ENCODE peak calls at places on chromosomes 7 and 10, in six cellular contexts. U is GM12892, S is H1, M is SK-N-SH, Y is K562, B is GM12878. N is an unnamed sample.

GRCh38 chr7:155489862-155490696 is 32.1 kb downstream of the EN2 start:
- DNase-seq in U (no peak), S (no peak), M (peak), B (no peak), Y (no peak), N (no peak)

GRCh38 chr10:104925232-104925851 is 284.3 kb downstream of the SORCS3 start:
- DNase-seq in M (peak), U (no peak), B (no peak), S (peak), Y (peak), N (no peak)

GRCh38 chr10:1020966-1021365 is 4.7 kb downstream of the IDI2 start:
- DNase-seq in M (no peak), S (no peak), B (no peak), U (no peak), Y (no peak), N (no peak)

GRCh38 chr10:103765981-103766380 is 89.4 kb downstream of the SH3PXD2A start:
- DNase-seq in U (no peak), B (no peak), M (no peak), S (no peak), Y (no peak), N (no peak)

GRCh38 chr7:34558026-34558425 is 100.0 kb upstream of the NPSR1 start:
- DNase-seq in M (no peak), Y (no peak), B (no peak), U (no peak), S (no peak), N (no peak)

GRCh38 chr10:125845617-125846016 is 22.3 kb downstream of the BCCIP start:
- DNase-seq in Y (no peak), S (no peak), M (no peak), B (no peak), U (no peak), N (no peak)

GRCh38 chr7:149621776-149622175 is 124.2 kb upstream of the ZNF746 start:
- DNase-seq in U (no peak), M (no peak), B (no peak), S (no peak), Y (no peak), N (no peak)

GRCh38 chr10:131792011-131792651 is 108.7 kb upstream of the PPP2R2D start:
- DNase-seq in B (no peak), Y (no peak), S (no peak), M (no peak), U (no peak), N (no peak)

GRCh38 chr10:132886211-132887099 is 55.9 kb downstream of the CFAP46 start:
- DNase-seq in U (no peak), S (no peak), B (no peak), M (no peak), Y (no peak), N (no peak)

GRCh38 chr7:34772296-34772695 is 114.3 kb downstream of the NPSR1 start:
- DNase-seq in M (no peak), S (no peak), B (no peak), U (no peak), Y (no peak), N (no peak)

GRCh38 chr10:13776861-13777301 is 190.1 kb downstream of the PRPF18 start:
- DNase-seq in M (no peak), U (no peak), B (no peak), S (no peak), Y (no peak), N (no peak)

GRCh38 chr10:50604049-50604640 is 19.6 kb downstream of the SGMS1 start:
- DNase-seq in B (no peak), U (peak), S (no peak), Y (no peak), M (no peak), N (peak)

GRCh38 chr10:85420501-85421191 is 945.9 kb downstream of the GRID1 start:
- DNase-seq in U (no peak), B (no peak), M (no peak), S (peak), Y (no peak), N (no peak)

GRCh38 chr10:4198216-4198615 is 413.2 kb upstream of the KLF6 start:
- DNase-seq in Y (no peak), U (no peak), B (no peak), M (no peak), S (no peak), N (no peak)

GRCh38 chr7:104933022-104933421 is 81.0 kb upstream of the KMT2E start:
- DNase-seq in Y (no peak), U (no peak), M (no peak), S (no peak), B (no peak), N (no peak)

GRCh38 chr10:131848741-131849590 is 51.8 kb upstream of the PPP2R2D start:
- DNase-seq in U (no peak), B (no peak), S (no peak), Y (no peak), M (no peak), N (no peak)

GRCh38 chr10:69459893-69460575 is 8.8 kb downstream of the TSPAN15 start:
- DNase-seq in Y (no peak), U (no peak), B (no peak), S (no peak), M (peak), N (no peak)

GRCh38 chr10:93826355-93826754 is 67.4 kb upstream of the SLC35G1 start:
- DNase-seq in M (no peak), B (no peak), S (no peak), U (no peak), Y (no peak), N (no peak)

GRCh38 chr7:107077699-107078516 is 33.4 kb downstream of the PRKAR2B start:
- DNase-seq in U (no peak), B (no peak), S (no peak), Y (peak), M (no peak), N (no peak)

GRCh38 chr7:101664893-101665471 is 35.9 kb upstream of the MYL10 start:
- DNase-seq in M (no peak), S (no peak), Y (no peak), B (no peak), U (no peak), N (no peak)

GRCh38 chr7:87152897-87153641 is 816 bp downstream of the DMTF1 start:
- DNase-seq in M (no peak), U (no peak), Y (no peak), B (no peak), S (no peak), N (no peak)

GRCh38 chr7:30389793-30390192 is 88.8 kb downstream of the NOD1 start:
- DNase-seq in M (no peak), Y (no peak), U (no peak), S (no peak), B (no peak), N (no peak)

GRCh38 chr10:78473016-78473415 is 439.4 kb downstream of the RPS24 start:
- DNase-seq in Y (no peak), B (no peak), M (peak), U (no peak), S (no peak), N (no peak)

GRCh38 chr10:76122056-76122455 is 690.6 kb downstream of the LRMDA start:
- DNase-seq in S (no peak), Y (no peak), B (no peak), M (no peak), U (no peak), N (no peak)

GRCh38 chr7:11747715-11748485 is 84.1 kb downstream of the THSD7A start:
- DNase-seq in U (no peak), M (no peak), Y (no peak), B (no peak), S (no peak), N (no peak)

GRCh38 chr10:60200012-60200681 is 189.5 kb downstream of the ANK3 start:
- DNase-seq in U (no peak), M (no peak), Y (no peak), S (no peak), B (no peak), N (no peak)

GRCh38 chr10:26220901-26221300 is 4.3 kb downstream of the GAD2 start:
- DNase-seq in B (no peak), M (no peak), U (no peak), Y (no peak), S (no peak), N (no peak)

GRCh38 chr7:17986826-17987225 is 40.8 kb downstream of the PRPS1L1 start:
- DNase-seq in M (no peak), Y (no peak), B (no peak), U (no peak), S (no peak), N (no peak)

GRCh38 chr10:49254150-49254549 is 44.8 kb upstream of the C10orf71 start:
- DNase-seq in Y (no peak), M (no peak), B (no peak), U (no peak), S (no peak), N (no peak)

GRCh38 chr10:49252313-49253034 is 46.5 kb upstream of the C10orf71 start:
- DNase-seq in B (no peak), U (no peak), S (no peak), M (no peak), Y (no peak), N (no peak)

GRCh38 chr10:49255883-49256282 is 43.1 kb upstream of the C10orf71 start:
- DNase-seq in S (no peak), M (no peak), Y (no peak), U (no peak), B (no peak), N (no peak)

GRCh38 chr10:49254556-49255318 is 44.2 kb upstream of the C10orf71 start:
- DNase-seq in S (no peak), M (no peak), Y (no peak), B (no peak), U (no peak), N (no peak)

GRCh38 chr10:49253340-49253739 is 45.6 kb upstream of the C10orf71 start:
- DNase-seq in Y (no peak), U (no peak), B (no peak), S (no peak), M (no peak), N (no peak)
- TF ChIP-seq TAF1 in Y (no peak), U (no peak), B (no peak), S (no peak), M (no peak), N (no peak)

DNA sequence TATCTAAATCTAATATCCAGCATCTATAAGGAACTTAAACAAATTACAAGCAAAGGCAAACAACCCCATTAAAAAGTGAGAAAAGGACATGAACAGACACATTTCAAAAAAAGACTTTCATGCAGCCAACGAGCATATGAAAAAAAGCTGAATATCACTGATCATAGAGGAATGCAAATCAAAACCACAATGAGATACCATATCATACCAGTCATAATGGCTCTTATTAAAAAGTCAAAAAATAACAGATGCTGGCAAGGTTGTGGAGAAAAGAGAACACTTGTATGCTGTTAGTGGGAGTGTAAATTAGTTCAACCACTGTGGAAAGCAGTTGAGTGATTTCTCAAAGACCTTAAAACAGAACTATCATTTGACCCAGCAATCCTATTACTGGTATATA is 334.4 kb upstream of the CACNA2D1 start:
- DNase-seq in U (no peak), S (no peak), Y (no peak), B (no peak), M (no peak), N (no peak)
- TF ChIP-seq TAF1 in U (no peak), S (no peak), Y (no peak), B (no peak), M (no peak), N (no peak)

DNA sequence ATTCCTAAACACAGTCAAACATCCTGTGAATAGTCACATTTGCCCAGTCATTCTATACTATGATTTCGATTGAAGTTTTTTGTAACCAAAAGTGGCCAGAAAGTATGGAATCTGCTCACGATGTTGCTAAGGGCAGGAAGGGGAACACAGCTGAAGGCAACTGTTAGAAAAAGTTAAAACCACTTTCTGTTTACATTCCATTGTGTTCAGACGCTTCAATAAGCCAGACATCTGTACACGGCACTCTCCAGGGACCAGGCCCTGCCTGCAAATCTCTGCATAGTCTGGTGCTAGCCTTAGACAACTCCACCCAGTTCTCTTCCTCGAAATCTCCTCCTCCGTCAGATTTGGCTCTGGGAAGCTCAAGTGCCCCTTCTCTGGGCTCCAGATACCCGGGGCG is 17.0 kb upstream of the TMEM120A start:
- DNase-seq in Y (no peak), S (no peak), M (no peak), B (no peak), U (no peak), N (no peak)
- TF ChIP-seq TAF1 in Y (no peak), S (no peak), M (no peak), B (no peak), U (no peak), N (no peak)

DNA sequence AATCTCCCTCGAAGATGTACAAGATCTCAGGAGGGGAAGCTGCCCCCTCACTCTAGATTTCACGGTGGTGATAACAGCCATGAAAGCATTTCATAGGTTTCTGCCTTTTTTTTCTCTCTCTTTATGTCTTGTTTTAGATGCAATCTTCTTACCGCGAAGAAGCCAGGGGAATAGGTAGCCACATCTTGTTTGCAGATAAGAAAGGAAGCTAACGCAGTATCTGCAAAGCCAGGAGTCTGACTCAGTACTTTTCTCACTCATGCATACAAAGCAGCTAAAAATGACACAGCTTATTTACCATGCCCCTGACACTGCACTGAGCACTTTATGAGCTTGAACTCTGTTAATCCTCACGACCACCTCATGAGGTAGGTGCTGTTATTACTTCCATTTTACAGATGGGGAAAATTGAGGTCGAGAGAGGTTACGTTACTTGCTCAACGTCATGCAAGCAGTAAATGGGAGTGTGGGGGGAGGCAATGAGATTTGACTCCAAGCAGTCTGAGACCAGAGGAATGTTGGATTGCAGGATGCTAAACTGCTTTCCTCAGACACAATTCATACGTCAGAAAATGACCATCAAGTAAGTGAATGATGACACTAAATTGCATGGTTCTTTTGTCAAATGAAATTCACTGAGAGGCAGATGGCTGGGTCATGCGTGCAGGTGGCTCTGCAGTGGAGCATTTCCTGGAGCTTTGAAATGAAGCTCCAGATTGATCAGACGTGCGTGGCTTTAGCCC is 3.2 kb downstream of the MAP3K8 start:
- DNase-seq in Y (peak), M (no peak), B (no peak), U (no peak), S (no peak), N (no peak)
- TF ChIP-seq TAF1 in Y (peak), M (no peak), B (no peak), U (no peak), S (no peak), N (peak)

GRCh38 chr10:8544057-8544380 is 489.5 kb downstream of the GATA3 start:
- DNase-seq in Y (no peak), S (no peak), M (no peak), U (no peak), B (no peak), N (no peak)

GRCh38 chr10:8539056-8539455 is 484.6 kb downstream of the GATA3 start:
- DNase-seq in Y (no peak), U (no peak), S (no peak), M (no peak), B (no peak), N (no peak)

GRCh38 chr10:8544500-8544899 is 490.0 kb downstream of the GATA3 start:
- DNase-seq in U (no peak), Y (no peak), M (no peak), S (no peak), B (no peak), N (no peak)

GRCh38 chr10:8543361-8544056 is 489.0 kb downstream of the GATA3 start:
- DNase-seq in B (no peak), S (no peak), U (no peak), Y (no peak), M (no peak), N (no peak)
- TF ChIP-seq TAF1 in B (no peak), S (no peak), U (no peak), Y (no peak), M (no peak), N (no peak)

GRCh38 chr7:66331883-66332282 is 126.7 kb downstream of the TPST1 start:
- DNase-seq in Y (no peak), S (no peak), B (no peak), U (no peak), M (no peak), N (no peak)

GRCh38 chr7:66323114-66323513 is 118.0 kb downstream of the TPST1 start:
- DNase-seq in M (no peak), Y (no peak), B (no peak), S (no peak), U (no peak), N (no peak)

GRCh38 chr7:66321283-66321682 is 116.1 kb downstream of the TPST1 start:
- DNase-seq in M (no peak), Y (no peak), B (no peak), U (no peak), S (no peak), N (no peak)

GRCh38 chr7:66330961-66331360 is 125.8 kb downstream of the TPST1 start:
- DNase-seq in B (no peak), Y (no peak), S (no peak), M (peak), U (no peak), N (no peak)

GRCh38 chr7:66326501-66327180 is 121.5 kb downstream of the TPST1 start:
- DNase-seq in B (no peak), M (peak), Y (no peak), S (no peak), U (no peak), N (no peak)
- TF ChIP-seq TAF1 in B (no peak), M (no peak), Y (no peak), S (no peak), U (no peak), N (no peak)

GRCh38 chr10:87721781-87722180 is 62.1 kb downstream of the PAPSS2 start:
- DNase-seq in U (no peak), M (no peak), S (no peak), B (no peak), Y (no peak), N (no peak)
- TF ChIP-seq TAF1 in U (no peak), M (no peak), S (no peak), B (no peak), Y (no peak), N (no peak)

GRCh38 chr10:112546474-112546873 is 99.5 kb downstream of the VTI1A start:
- DNase-seq in M (no peak), U (no peak), S (no peak), B (no peak), Y (no peak), N (no peak)
- TF ChIP-seq TAF1 in M (no peak), U (no peak), S (no peak), B (no peak), Y (no peak), N (no peak)

GRCh38 chr10:15238553-15239335 is 70.3 kb upstream of the NMT2 start:
- DNase-seq in U (no peak), M (no peak), S (no peak), Y (no peak), B (no peak), N (no peak)

GRCh38 chr10:15236340-15236739 is 67.8 kb upstream of the NMT2 start:
- DNase-seq in U (no peak), Y (no peak), B (no peak), M (no peak), S (no peak), N (no peak)

GRCh38 chr10:15232279-15232678 is 63.8 kb upstream of the NMT2 start:
- DNase-seq in S (no peak), M (no peak), B (no peak), Y (no peak), U (no peak), N (no peak)

GRCh38 chr10:15231403-15231802 is 62.9 kb upstream of the NMT2 start:
- DNase-seq in Y (no peak), U (no peak), B (no peak), S (no peak), M (no peak), N (no peak)

DNA sequence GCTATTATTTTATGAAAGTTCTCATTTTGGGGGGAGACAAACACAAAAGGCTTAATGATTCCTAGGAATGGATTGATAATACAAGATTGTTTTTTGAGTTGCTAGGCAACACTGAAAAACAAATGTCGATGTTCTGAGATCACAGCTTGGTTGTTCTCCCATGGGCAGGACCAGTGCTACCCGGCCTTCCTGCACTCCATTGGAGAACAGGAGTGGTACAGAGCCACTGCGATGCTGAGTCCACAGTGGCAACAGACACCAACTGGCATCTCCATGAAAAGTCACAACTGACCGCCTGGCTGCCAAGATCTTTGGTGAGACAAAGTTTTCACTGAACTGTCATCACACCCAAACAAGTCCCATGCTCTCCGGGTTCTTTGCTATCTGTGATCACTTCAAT is 68.9 kb upstream of the NMT2 start:
- DNase-seq in U (no peak), Y (peak), S (no peak), B (no peak), M (no peak), N (no peak)
- TF ChIP-seq TAF1 in U (no peak), Y (no peak), S (no peak), B (no peak), M (no peak), N (no peak)

N was measured in GM12891.